ENCODE peak calls at places on chromosomes 12 and 14, in seven cellular contexts. U is adrenal gland, W is IMR-90, I is ovary, V is esophagus squamous epithelium, T is GM12878, Z is heart left ventricle. J is an unnamed sample.

GRCh38 chr12:1590083-1590979 is 4.0 kb downstream of the FBXL14 start:
- DNase-seq in W (peak; percentile 63), V (no peak), T (no peak), U (peak; percentile 23), I (peak; percentile 27), Z (no peak), J (no peak)

GRCh38 chr14:23259412-23259811 is 21.7 kb downstream of the RNF212B start:
- DNase-seq in T (no peak), Z (no peak), W (no peak), V (no peak), I (no peak), U (no peak), J (no peak)

GRCh38 chr14:68549057-68549421 is 243.8 kb downstream of the ZFP36L1 start:
- DNase-seq in T (no peak), W (peak; percentile 72), I (peak; percentile 57), Z (no peak), U (peak; percentile 74), V (no peak), J (no peak)

GRCh38 chr12:124939428-124940142 is 25.1 kb upstream of the UBC start:
- DNase-seq in I (peak; percentile 86), V (no peak), U (peak; percentile 86), Z (peak; percentile 83), T (peak; percentile 88), W (peak; percentile 98), J (no peak)

GRCh38 chr14:36313206-36313605 is 7.2 kb downstream of the MBIP start:
- DNase-seq in T (no peak), Z (no peak), V (no peak), I (no peak), U (no peak), W (no peak), J (no peak)

GRCh38 chr12:76878899-76879709 is at the start of gene CSRP2:
- DNase-seq in V (peak; percentile 8), T (peak; percentile 13), I (peak; percentile 82), Z (peak; percentile 93), U (peak; percentile 88), W (peak; percentile 87), J (peak; percentile 75)

GRCh38 chr12:100163416-100164152 is 20.9 kb upstream of the BLTP3B start:
- DNase-seq in T (no peak), W (peak; percentile 33), U (peak; percentile 87), V (peak; percentile 10), I (peak; percentile 32), Z (peak; percentile 91), J (peak; percentile 78)

GRCh38 chr14:52934762-52935161 is 16.1 kb downstream of the FERMT2 start:
- DNase-seq in I (no peak), V (no peak), T (no peak), W (no peak), Z (no peak), U (no peak), J (no peak)

GRCh38 chr14:104465482-104466390 is 113.8 kb upstream of the C14orf180 start:
- DNase-seq in U (no peak), T (no peak), W (no peak), Z (no peak), V (no peak), I (no peak), J (no peak)

GRCh38 chr12:79069009-79069408 is 204.4 kb downstream of the SYT1 start:
- DNase-seq in I (no peak), Z (no peak), V (no peak), T (peak; percentile 45), W (no peak), U (no peak), J (no peak)

GRCh38 chr12:130476451-130476850 is 138.8 kb downstream of the PIWIL1 start:
- DNase-seq in V (no peak), I (no peak), U (no peak), T (no peak), W (no peak), Z (no peak), J (no peak)

GRCh38 chr14:100306256-100306505 is at the start of gene SLC25A29:
- DNase-seq in W (no peak), V (no peak), T (no peak), I (no peak), Z (no peak), U (no peak), J (no peak)
- TF ChIP-seq POLR2A in W (peak; percentile 56), V (no peak), T (peak; percentile 56), I (peak; percentile 80), Z (peak; percentile 3), U (peak; percentile 47), J (no peak)

DNA sequence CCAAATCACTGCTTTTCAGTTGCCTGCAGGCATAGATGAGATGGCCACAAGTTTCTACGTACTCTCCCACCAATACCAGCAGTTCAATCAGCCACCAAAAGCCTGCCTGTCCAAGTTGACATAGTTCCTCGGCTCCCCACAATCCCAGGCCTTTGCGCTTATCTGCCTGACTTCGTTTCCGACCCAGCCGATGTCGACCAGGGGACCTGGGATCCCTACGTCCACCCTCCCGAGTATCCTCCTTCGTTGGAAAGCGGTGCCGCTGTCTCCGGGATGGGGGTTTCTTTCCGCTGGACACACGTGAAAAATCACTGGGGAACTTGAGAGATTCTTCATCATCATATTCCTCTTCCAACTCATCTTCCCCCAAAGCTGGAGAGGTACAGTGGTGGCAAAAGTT is 1.6 kb downstream of the DNAJC14 start:
- DNase-seq in I (no peak), V (no peak), Z (no peak), T (no peak), U (no peak), W (no peak), J (no peak)
- TF ChIP-seq POLR2A in I (no peak), V (no peak), Z (no peak), T (no peak), U (no peak), W (no peak), J (no peak)

GRCh38 chr12:53965251-53966069 is 7.5 kb upstream of the HOXC11 start:
- DNase-seq in V (no peak), Z (no peak), U (no peak), T (no peak), I (no peak), W (no peak), J (no peak)
- TF ChIP-seq POLR2A in V (no peak), Z (no peak), U (no peak), T (no peak), I (no peak), W (no peak), J (no peak)

GRCh38 chr12:62259993-62260732 is at the start of gene USP15:
- DNase-seq in T (peak; percentile 73), U (peak; percentile 97), Z (peak; percentile 98), W (peak; percentile 97), V (peak; percentile 78), I (peak; percentile 97), J (peak; percentile 53)
- TF ChIP-seq POLR2A in T (peak; percentile 96), U (peak; percentile 75), Z (no peak), W (peak; percentile 88), V (no peak), I (peak; percentile 58), J (peak; percentile 94)

GRCh38 chr14:21476526-21476924 is 234 bp downstream of the RAB2B start:
- DNase-seq in V (no peak), W (no peak), U (peak; percentile 88), I (peak; percentile 80), Z (peak; percentile 88), T (no peak), J (peak; percentile 37)
- TF ChIP-seq POLR2A in V (no peak), W (no peak), U (no peak), I (no peak), Z (no peak), T (peak; percentile 66), J (peak; percentile 75)

J was measured in GM12891.